ENCODE peak calls at places on chromosomes 13 and 19, in six cellular contexts. B is epithelial cell of esophagus, F is astrocyte of the spinal cord, I is natural killer cell, T is MCF 10A, Z is type B pancreatic cell. A is an unnamed sample.

GRCh38 chr19:55223291-55224037 is 5.1 kb downstream of the TMEM86B start:
- DNase-seq in B (no peak), F (no peak), I (no peak), T (no peak), Z (no peak), A (no peak)

GRCh38 chr19:16931306-16931705 is 42.5 kb downstream of the F2RL3 start:
- DNase-seq in B (no peak), F (no peak), I (no peak), T (no peak), Z (no peak), A (no peak)

GRCh38 chr13:26340812-26341211 is 86.9 kb downstream of the CDK8 start:
- DNase-seq in B (no peak), F (no peak), I (no peak), T (no peak), Z (no peak), A (no peak)

GRCh38 chr13:107043016-107043957 is 475.4 kb upstream of the ARGLU1 start:
- DNase-seq in B (no peak), F (peak), I (no peak), T (no peak), Z (no peak), A (no peak)

GRCh38 chr13:113669871-113670341 is 2.9 kb downstream of the GRK1 start:
- DNase-seq in B (no peak), F (no peak), I (peak), T (no peak), Z (peak), A (no peak)

GRCh38 chr13:42272115-42272756 is at the start of gene AKAP11:
- DNase-seq in B (peak), F (peak), I (peak), T (peak), Z (peak), A (peak)

GRCh38 chr19:29022165-29022564 is 190.8 kb downstream of the UQCRFS1 start:
- DNase-seq in B (no peak), F (no peak), I (no peak), T (no peak), Z (no peak), A (no peak)

GRCh38 chr13:75307370-75307984 is 174.5 kb downstream of the TBC1D4 start:
- DNase-seq in B (no peak), F (no peak), I (no peak), T (no peak), Z (no peak), A (no peak)

GRCh38 chr13:46908511-46908910 is 11.7 kb upstream of the HTR2A start:
- DNase-seq in B (no peak), F (peak), I (no peak), T (no peak), Z (no peak), A (no peak)

GRCh38 chr13:38821753-38822551 is 135.1 kb downstream of the FREM2 start:
- DNase-seq in B (peak), F (no peak), I (no peak), T (peak), Z (no peak), A (no peak)

GRCh38 chr13:25232937-25233515 is 54.3 kb downstream of the MTMR6 start:
- DNase-seq in B (peak), F (peak), I (no peak), T (peak), Z (no peak), A (no peak)

GRCh38 chr13:30906411-30906990 is 430 bp downstream of the MEDAG start:
- DNase-seq in B (no peak), F (no peak), I (no peak), T (no peak), Z (no peak), A (no peak)

GRCh38 chr13:59700281-59700680 is 463.4 kb downstream of the DIAPH3 start:
- DNase-seq in B (no peak), F (peak), I (no peak), T (no peak), Z (no peak), A (no peak)

GRCh38 chr13:50588736-50589135 is 254.8 kb downstream of the DLEU7 start:
- DNase-seq in B (peak), F (no peak), I (no peak), T (no peak), Z (no peak), A (no peak)

GRCh38 chr13:94716016-94716415 is 3.7 kb upstream of the SOX21 start:
- DNase-seq in B (no peak), F (peak), I (no peak), T (no peak), Z (no peak), A (no peak)

GRCh38 chr13:79003989-79004550 is 345.1 kb upstream of the OBI1 start:
- DNase-seq in B (no peak), F (no peak), I (no peak), T (no peak), Z (no peak), A (no peak)

GRCh38 chr13:99605417-99606321 is 104.4 kb downstream of the TM9SF2 start:
- DNase-seq in B (peak), F (no peak), I (peak), T (peak), Z (no peak), A (no peak)

DNA sequence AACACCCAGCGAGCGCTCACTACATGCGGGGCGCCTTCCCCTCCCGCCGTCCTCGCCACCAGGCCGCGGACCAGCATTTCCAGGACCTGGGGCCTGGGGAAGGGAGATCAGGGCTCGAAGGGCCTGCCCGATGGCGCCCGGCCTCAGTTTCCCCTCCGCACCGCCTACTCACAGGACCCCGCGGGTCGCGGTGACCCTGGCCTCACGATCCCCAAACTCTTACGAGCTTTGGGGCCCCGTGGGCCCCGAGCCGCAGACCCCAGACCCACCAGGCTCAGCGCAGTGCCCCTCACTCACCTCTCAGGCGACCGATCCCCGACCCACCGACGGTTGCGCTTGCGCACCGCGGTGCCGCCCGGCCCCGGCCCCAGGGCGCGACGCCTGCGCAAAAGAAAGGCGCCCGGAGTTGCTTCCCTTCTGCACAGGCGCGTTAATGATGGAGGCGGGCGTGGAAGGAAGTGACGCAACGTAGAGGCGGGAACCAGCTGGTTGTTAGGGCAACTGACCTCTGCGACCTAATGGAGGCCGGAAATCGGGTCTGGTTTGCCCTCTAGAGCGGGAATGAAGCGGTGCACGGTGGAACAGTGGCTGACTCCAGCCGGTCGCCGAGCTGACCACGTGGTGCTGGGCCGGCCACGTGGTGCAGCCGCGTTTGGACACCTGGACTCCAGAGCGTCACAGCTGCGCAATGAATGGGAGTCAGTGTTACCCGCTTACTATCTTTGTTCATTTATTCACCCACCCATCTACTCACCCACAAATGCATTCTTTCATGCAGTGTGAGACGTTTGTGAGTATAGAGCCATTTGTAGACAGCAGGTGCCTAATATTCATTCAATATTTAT is at the start of gene SGTA:
- DNase-seq in B (peak), F (peak), I (peak), T (peak), Z (peak), A (peak)
- TF ChIP-seq CTCF in B (peak), F (peak), I (peak), T (peak), Z (peak), A (peak)

GRCh38 chr19:41439441-41440222 is at the start of gene DMAC2:
- DNase-seq in B (peak), F (peak), I (peak), T (peak), Z (peak), A (peak)
- TF ChIP-seq CTCF in B (peak), F (peak), I (peak), T (peak), Z (peak), A (peak)

DNA sequence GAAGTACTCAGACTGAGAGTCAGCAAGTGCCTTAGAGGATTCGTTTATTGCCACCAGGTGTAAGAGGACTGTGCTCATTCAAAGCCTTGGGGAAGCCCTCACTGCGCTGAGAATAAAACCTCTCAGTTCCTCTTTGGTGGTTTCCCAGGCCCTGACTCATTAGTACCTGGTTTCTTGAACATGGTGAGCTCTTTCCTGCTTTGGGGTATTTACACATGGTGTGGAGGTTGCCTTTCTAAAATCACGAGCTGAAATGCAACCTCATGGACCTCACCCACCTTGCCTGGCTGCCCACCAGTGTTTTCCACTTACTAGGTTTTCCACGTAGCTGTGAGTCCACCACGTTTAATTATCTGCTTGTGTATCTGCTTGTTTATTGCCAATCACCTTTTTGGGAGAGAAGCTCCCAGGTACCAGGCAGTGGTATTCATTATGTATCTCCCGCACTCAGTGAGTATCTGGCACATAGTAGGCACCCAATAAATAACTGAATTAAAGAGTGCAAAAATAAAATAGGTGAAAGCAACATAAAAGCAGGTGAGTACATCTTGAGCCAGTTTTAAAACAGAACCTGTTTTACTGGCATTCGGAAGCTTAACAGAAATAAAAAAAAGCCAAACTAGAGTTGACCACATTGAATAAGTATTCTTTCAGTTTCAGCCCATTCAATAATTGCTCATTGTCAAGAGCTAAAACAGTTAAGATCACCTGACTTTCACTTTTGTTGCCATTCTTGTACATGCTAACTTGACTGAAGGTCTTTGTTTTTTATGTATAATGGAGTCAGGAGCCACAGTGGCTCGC is 533.0 kb downstream of the MYO16 start:
- DNase-seq in B (peak), F (no peak), I (no peak), T (peak), Z (no peak), A (no peak)
- TF ChIP-seq CTCF in B (no peak), F (no peak), I (no peak), T (no peak), Z (no peak), A (no peak)

GRCh38 chr19:5354403-5354802 is 13.8 kb upstream of the PTPRS start:
- DNase-seq in B (no peak), F (no peak), I (no peak), T (peak), Z (no peak), A (no peak)
- TF ChIP-seq CTCF in B (peak), F (peak), I (no peak), T (peak), Z (peak), A (peak)

GRCh38 chr13:23510979-23511735 is 59.1 kb upstream of the TNFRSF19 start:
- DNase-seq in B (peak), F (peak), I (no peak), T (peak), Z (no peak), A (no peak)
- TF ChIP-seq CTCF in B (peak), F (peak), I (no peak), T (peak), Z (peak), A (peak)

GRCh38 chr13:103145476-103145875 is 79.3 kb upstream of the SLC10A2 start:
- DNase-seq in B (peak), F (no peak), I (no peak), T (peak), Z (no peak), A (no peak)

GRCh38 chr13:103134271-103134670 is 68.1 kb upstream of the SLC10A2 start:
- DNase-seq in B (no peak), F (no peak), I (no peak), T (no peak), Z (no peak), A (no peak)

GRCh38 chr13:103142091-103142594 is 75.9 kb upstream of the SLC10A2 start:
- DNase-seq in B (no peak), F (no peak), I (no peak), T (no peak), Z (no peak), A (no peak)

DNA sequence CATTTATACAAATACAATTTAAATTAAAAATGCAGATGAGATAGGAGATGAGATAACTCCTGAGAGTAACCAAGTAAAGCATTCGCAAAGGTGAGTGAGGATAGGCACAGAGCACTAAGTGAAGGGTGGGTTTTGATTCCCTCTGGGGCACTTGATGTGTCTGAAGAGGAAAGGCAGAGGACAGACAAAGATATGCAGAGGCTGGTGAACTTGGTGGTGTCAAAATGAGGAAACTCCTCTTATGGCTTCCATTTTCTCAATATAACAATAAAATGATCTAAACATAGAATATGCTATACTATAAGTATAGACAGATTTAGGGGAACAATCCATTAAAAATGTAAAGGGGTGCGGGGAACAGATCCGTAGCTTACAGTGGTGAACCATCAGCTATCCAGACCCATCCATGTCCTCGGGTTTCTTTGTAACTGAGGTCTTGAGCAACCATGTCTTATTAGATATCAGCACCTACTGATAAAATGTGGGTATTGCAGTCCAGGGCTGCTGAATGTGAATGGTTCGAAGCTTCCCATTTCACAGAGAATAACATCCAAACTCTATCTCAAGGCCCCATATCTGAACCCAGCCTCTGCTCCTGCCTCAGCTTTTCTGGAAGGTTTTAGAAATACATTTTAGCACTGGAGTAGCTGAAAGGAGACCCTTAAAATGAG is 73.9 kb upstream of the SLC10A2 start:
- DNase-seq in B (peak), F (peak), I (no peak), T (peak), Z (no peak), A (no peak)
- TF ChIP-seq CTCF in B (peak), F (peak), I (no peak), T (peak), Z (peak), A (peak)

GRCh38 chr13:48750588-48751383 is 97.1 kb downstream of the CYSLTR2 start:
- DNase-seq in B (no peak), F (peak), I (no peak), T (no peak), Z (no peak), A (no peak)
- TF ChIP-seq CTCF in B (no peak), F (no peak), I (no peak), T (no peak), Z (no peak), A (no peak)

GRCh38 chr19:18590273-18591272 is 2.0 kb downstream of the REX1BD start:
- DNase-seq in B (peak), F (peak), I (no peak), T (peak), Z (peak), A (peak)
- TF ChIP-seq CTCF in B (peak), F (peak), I (no peak), T (peak), Z (peak), A (peak)